ENCODE peak calls at places on chromosomes 16 and 17, in six cellular contexts. I is PC-9, B is cardiac fibroblast, P is foreskin fibroblast, S is AG10803, E is GM06990. Z is an unnamed sample.

GRCh38 chr16:13112639-13113038 is 211.2 kb downstream of the SHISA9 start:
- DNase-seq in I (no peak), B (no peak), P (no peak), S (no peak), E (no peak), Z (peak; percentile 72)

GRCh38 chr16:12470311-12471229 is 333.1 kb downstream of the CPPED1 start:
- DNase-seq in I (no peak), B (no peak), P (no peak), S (no peak), E (no peak), Z (no peak)

GRCh38 chr17:82003411-82004381 is 19.0 kb downstream of the CENPX start:
- DNase-seq in I (peak; percentile 80), B (peak; percentile 97), P (peak; percentile 98), S (peak; percentile 93), E (no peak), Z (peak; percentile 78)

GRCh38 chr17:4008082-4008435 is 43.8 kb upstream of the ATP2A3 start:
- DNase-seq in I (no peak), B (no peak), P (no peak), S (no peak), E (no peak), Z (no peak)

GRCh38 chr17:13598353-13599167 is 3.2 kb downstream of the HS3ST3A1 start:
- DNase-seq in I (no peak), B (no peak), P (no peak), S (no peak), E (no peak), Z (no peak)

GRCh38 chr17:42660692-42661345 is 1.7 kb downstream of the TUBG2 start:
- DNase-seq in I (peak; percentile 82), B (peak; percentile 56), P (peak; percentile 87), S (peak; percentile 72), E (no peak), Z (no peak)

GRCh38 chr17:32519769-32520701 is 33.2 kb downstream of the CDK5R1 start:
- DNase-seq in I (no peak), B (peak; percentile 65), P (peak; percentile 31), S (peak; percentile 36), E (peak; percentile 68), Z (no peak)

GRCh38 chr17:1627219-1627986 is 1.2 kb downstream of the SLC43A2 start:
- DNase-seq in I (no peak), B (no peak), P (no peak), S (no peak), E (peak; percentile 66), Z (no peak)

GRCh38 chr17:35537569-35538209 is at the start of gene SLFN12L:
- DNase-seq in I (no peak), B (peak; percentile 10), P (no peak), S (no peak), E (peak; percentile 36), Z (no peak)

GRCh38 chr17:15334266-15334665 is 7.1 kb downstream of the TEKT3 start:
- DNase-seq in I (peak; percentile 32), B (no peak), P (no peak), S (no peak), E (no peak), Z (no peak)

GRCh38 chr17:64036198-64036922 is 15.9 kb upstream of the ICAM2 start:
- DNase-seq in I (no peak), B (no peak), P (no peak), S (no peak), E (no peak), Z (no peak)

GRCh38 chr16:67917140-67917851 is 14.4 kb downstream of the CTRL start:
- DNase-seq in I (no peak), B (no peak), P (peak; percentile 62), S (peak; percentile 65), E (no peak), Z (no peak)

GRCh38 chr16:85126731-85127662 is 14.7 kb upstream of the CIBAR2 start:
- DNase-seq in I (no peak), B (peak; percentile 71), P (peak; percentile 87), S (peak; percentile 72), E (no peak), Z (peak; percentile 55)

GRCh38 chr17:67546578-67547527 is 169.8 kb downstream of the PITPNC1 start:
- DNase-seq in I (no peak), B (peak; percentile 47), P (peak; percentile 70), S (no peak), E (peak; percentile 76), Z (no peak)

GRCh38 chr17:56173026-56173425 is 19.8 kb downstream of the ANKFN1 start:
- DNase-seq in I (no peak), B (no peak), P (no peak), S (no peak), E (no peak), Z (no peak)

GRCh38 chr17:80826955-80827645 is 164.5 kb upstream of the CHMP6 start:
- DNase-seq in I (peak; percentile 70), B (peak; percentile 98), P (peak; percentile 97), S (peak; percentile 96), E (no peak), Z (peak; percentile 92)

GRCh38 chr17:2400474-2400866 is 390 bp downstream of the MNT start:
- DNase-seq in I (no peak), B (peak; percentile 52), P (peak; percentile 65), S (peak; percentile 45), E (no peak), Z (no peak)

GRCh38 chr17:17535957-17536356 is 39.8 kb upstream of the RASD1 start:
- DNase-seq in I (no peak), B (no peak), P (peak; percentile 88), S (peak; percentile 78), E (no peak), Z (no peak)

GRCh38 chr17:38982858-38983746 is 15.9 kb upstream of the FBXO47 start:
- DNase-seq in I (peak; percentile 51), B (peak; percentile 84), P (peak; percentile 82), S (peak; percentile 77), E (no peak), Z (peak; percentile 24)

GRCh38 chr17:16933317-16934132 is 38.4 kb downstream of the TNFRSF13B start:
- DNase-seq in I (peak; percentile 52), B (no peak), P (no peak), S (no peak), E (no peak), Z (no peak)

GRCh38 chr16:90081606-90081970 is 4.5 kb upstream of the PRDM7 start:
- DNase-seq in I (no peak), B (no peak), P (no peak), S (no peak), E (no peak), Z (no peak)

GRCh38 chr16:88049561-88050545 is 98.6 kb downstream of the BANP start:
- DNase-seq in I (no peak), B (no peak), P (no peak), S (no peak), E (no peak), Z (no peak)

GRCh38 chr16:66940236-66940635 is 4.9 kb downstream of the CES2 start:
- DNase-seq in I (no peak), B (no peak), P (no peak), S (no peak), E (no peak), Z (no peak)

GRCh38 chr17:83152745-83153611 is 73.6 kb downstream of the METRNL start:
- DNase-seq in I (no peak), B (no peak), P (no peak), S (no peak), E (no peak), Z (no peak)

GRCh38 chr17:73118139-73118538 is 25.7 kb upstream of the SLC39A11 start:
- DNase-seq in I (no peak), B (no peak), P (no peak), S (no peak), E (no peak), Z (no peak)

GRCh38 chr17:39538875-39539274 is 68.8 kb downstream of the NEUROD2 start:
- DNase-seq in I (peak; percentile 46), B (no peak), P (no peak), S (no peak), E (no peak), Z (no peak)

GRCh38 chr17:27539152-27539551 is 82.9 kb downstream of the KSR1 start:
- DNase-seq in I (no peak), B (no peak), P (no peak), S (no peak), E (no peak), Z (no peak)

GRCh38 chr17:16491703-16492612 is at the start of gene LRRC75A:
- DNase-seq in I (no peak), B (no peak), P (peak; percentile 77), S (peak; percentile 22), E (peak; percentile 28), Z (no peak)

GRCh38 chr17:50201226-50201854 is at the start of gene COL1A1:
- DNase-seq in I (no peak), B (peak; percentile 91), P (peak; percentile 97), S (peak; percentile 95), E (no peak), Z (no peak)

DNA sequence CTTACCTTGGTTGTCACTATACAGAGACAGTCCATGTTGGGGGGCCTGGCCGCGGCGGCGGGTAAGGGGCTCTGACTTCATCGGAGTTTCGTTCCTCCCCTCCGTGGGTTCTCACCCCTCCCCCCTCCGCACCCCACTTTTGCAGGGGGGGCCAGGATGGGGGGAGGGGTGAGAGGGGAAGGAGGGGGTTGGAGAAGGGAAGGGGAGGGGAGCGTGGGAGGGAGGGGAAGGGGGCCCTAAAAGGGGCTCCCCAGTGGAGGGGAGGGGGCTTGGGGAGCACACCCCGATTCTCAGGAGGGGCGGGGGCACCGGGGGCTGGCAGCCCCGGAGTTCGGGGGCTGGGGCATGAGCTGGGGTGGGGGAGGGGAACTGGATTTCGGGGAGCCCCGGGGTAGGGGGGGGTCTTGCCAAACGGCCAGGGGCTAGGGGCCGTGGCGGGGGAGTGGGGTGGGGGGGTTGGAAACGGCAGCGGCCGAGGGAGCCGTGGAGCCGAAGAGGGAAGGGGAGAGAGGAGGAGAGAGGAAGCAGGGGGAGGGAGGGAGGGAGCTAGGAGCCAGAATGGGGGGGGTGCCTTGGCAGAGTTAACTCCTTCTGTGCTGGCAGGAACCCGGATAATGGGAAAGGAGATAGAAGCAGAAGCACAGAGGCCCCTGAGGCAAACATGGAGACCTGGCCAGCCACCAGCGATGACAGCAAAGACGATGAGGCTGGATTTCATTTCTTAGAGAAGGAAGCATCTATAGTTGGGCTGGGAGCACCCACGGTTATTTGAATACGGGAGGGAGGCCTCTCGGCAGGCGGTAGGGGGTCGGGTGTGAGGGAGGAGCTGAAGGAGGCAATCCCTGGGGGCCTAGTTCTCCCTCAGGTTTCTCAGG is 2.3 kb downstream of the DLG4 start:
- DNase-seq in I (no peak), B (peak; percentile 81), P (peak; percentile 90), S (peak; percentile 75), E (no peak), Z (no peak)
- H3K4me3 ChIP-seq in I (no peak overlapping the region), B (peak overlapping the region; percentile 61), P (peak overlapping the region; percentile 79), S (peak overlapping the region; percentile 72), E (no peak overlapping the region), Z (peak overlapping the region; percentile 55)

GRCh38 chr16:55494994-55495421 is 13.9 kb upstream of the LPCAT2 start:
- DNase-seq in I (no peak), B (peak; percentile 92), P (peak; percentile 94), S (peak; percentile 98), E (no peak), Z (no peak)
- TF ChIP-seq CTCF in I (no peak), B (peak; percentile 38), P (no peak), S (peak; percentile 52), E (no peak), Z (peak; percentile 43)

DNA sequence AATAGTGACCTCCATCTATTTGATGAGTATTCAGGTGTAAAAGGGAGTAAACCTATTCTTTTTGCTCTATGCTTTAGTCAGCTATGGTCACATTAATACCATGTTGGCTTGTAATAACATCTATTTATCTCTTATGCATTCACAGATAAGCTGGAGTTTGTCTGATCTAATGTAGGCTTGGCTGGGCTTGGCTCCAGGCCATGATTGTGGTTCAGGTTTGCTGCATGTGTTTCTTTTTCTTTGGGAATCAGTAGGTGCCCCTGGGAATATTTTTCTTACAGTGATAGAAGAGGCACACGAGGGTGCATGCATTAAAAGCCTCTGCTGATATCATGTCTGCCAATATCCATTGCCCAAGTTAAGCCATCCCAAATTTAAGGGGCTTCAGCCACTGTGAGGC is 22.4 kb upstream of the TOX3 start:
- DNase-seq in I (no peak), B (no peak), P (no peak), S (no peak), E (no peak), Z (no peak)
- H3K4me3 ChIP-seq in I (no peak overlapping the region), B (no peak overlapping the region), P (no peak overlapping the region), S (no peak overlapping the region), E (no peak overlapping the region), Z (no peak overlapping the region)

GRCh38 chr17:61818225-61818624 is 45.1 kb downstream of the BRIP1 start:
- DNase-seq in I (no peak), B (no peak), P (no peak), S (no peak), E (no peak), Z (no peak)
- TF ChIP-seq CTCF in I (no peak), B (no peak), P (no peak), S (no peak), E (no peak), Z (no peak)

Z was measured in retinal pigment epithelial cell.